ENCODE peak calls at places on chromosomes 13 and 19, in five cellular contexts. R, N, C, A and Q are unnamed samples.

GRCh38 chr13:47426126-47426849 is 529.4 kb upstream of the HTR2A start:
- DNase-seq in R (peak; percentile 86), N (no peak), C (no peak), A (no peak), Q (no peak)

GRCh38 chr19:55086730-55087541 is 11.3 kb downstream of the EPS8L1 start:
- DNase-seq in R (peak; percentile 91), N (peak; percentile 88), C (peak; percentile 72), A (peak; percentile 98), Q (peak; percentile 99)

GRCh38 chr19:6242677-6243076 is 37.1 kb downstream of the MLLT1 start:
- DNase-seq in R (no peak), N (no peak), C (no peak), A (no peak), Q (no peak)

GRCh38 chr19:8129061-8129460 is 20.3 kb downstream of the FBN3 start:
- DNase-seq in R (no peak), N (no peak), C (no peak), A (no peak), Q (no peak)

GRCh38 chr13:57666554-57666953 is 35.0 kb downstream of the PCDH17 start:
- DNase-seq in R (no peak), N (no peak), C (no peak), A (no peak), Q (no peak)

GRCh38 chr13:23069571-23069970 is 111.2 kb upstream of the SGCG start:
- DNase-seq in R (peak; percentile 87), N (no peak), C (peak; percentile 51), A (no peak), Q (no peak)

GRCh38 chr13:71877280-71877653 is 10.3 kb upstream of the DACH1 start:
- DNase-seq in R (no peak), N (no peak), C (peak; percentile 21), A (peak; percentile 68), Q (peak; percentile 53)

GRCh38 chr19:12774588-12775555 is at the start of gene HOOK2:
- DNase-seq in R (no peak), N (no peak), C (peak; percentile 97), A (peak; percentile 98), Q (no peak)

GRCh38 chr19:48102870-48103751 is 7.5 kb downstream of the PLA2G4C start:
- DNase-seq in R (peak; percentile 49), N (no peak), C (peak; percentile 64), A (peak; percentile 72), Q (peak; percentile 56)

GRCh38 chr13:101869553-101869952 is 417.1 kb downstream of the ITGBL1 start:
- DNase-seq in R (peak; percentile 3), N (no peak), C (peak; percentile 41), A (no peak), Q (no peak)

GRCh38 chr13:44191504-44192171 is 182.0 kb upstream of the SERP2 start:
- DNase-seq in R (peak; percentile 70), N (no peak), C (peak; percentile 93), A (peak; percentile 53), Q (peak; percentile 59)

GRCh38 chr19:51702103-51702753 is 9.1 kb downstream of the SPACA6 start:
- DNase-seq in R (peak; percentile 24), N (peak; percentile 47), C (peak; percentile 90), A (peak; percentile 92), Q (no peak)

DNA sequence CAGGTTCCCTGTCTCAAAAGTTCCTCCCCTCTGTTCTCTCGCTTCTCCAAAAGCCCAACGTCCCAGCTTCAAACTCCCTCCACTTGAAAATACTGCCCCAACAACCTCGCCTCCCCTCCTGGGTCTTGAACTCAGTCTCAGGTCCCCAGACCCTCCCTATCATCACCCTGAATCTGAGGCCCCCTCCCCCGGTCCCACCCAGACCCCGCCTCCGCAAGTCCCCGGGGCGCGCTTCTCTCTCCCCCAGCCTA is 280 bp downstream of the SERTAD3 start:
- DNase-seq in R (no peak), N (no peak), C (no peak), A (no peak), Q (peak; percentile 79)
- H3K14ac ChIP-seq in R (peak overlapping the region; percentile 99), N (no peak overlapping the region), C (peak overlapping the region; percentile 98), A (peak overlapping the region; percentile 78), Q (no peak overlapping the region)

DNA sequence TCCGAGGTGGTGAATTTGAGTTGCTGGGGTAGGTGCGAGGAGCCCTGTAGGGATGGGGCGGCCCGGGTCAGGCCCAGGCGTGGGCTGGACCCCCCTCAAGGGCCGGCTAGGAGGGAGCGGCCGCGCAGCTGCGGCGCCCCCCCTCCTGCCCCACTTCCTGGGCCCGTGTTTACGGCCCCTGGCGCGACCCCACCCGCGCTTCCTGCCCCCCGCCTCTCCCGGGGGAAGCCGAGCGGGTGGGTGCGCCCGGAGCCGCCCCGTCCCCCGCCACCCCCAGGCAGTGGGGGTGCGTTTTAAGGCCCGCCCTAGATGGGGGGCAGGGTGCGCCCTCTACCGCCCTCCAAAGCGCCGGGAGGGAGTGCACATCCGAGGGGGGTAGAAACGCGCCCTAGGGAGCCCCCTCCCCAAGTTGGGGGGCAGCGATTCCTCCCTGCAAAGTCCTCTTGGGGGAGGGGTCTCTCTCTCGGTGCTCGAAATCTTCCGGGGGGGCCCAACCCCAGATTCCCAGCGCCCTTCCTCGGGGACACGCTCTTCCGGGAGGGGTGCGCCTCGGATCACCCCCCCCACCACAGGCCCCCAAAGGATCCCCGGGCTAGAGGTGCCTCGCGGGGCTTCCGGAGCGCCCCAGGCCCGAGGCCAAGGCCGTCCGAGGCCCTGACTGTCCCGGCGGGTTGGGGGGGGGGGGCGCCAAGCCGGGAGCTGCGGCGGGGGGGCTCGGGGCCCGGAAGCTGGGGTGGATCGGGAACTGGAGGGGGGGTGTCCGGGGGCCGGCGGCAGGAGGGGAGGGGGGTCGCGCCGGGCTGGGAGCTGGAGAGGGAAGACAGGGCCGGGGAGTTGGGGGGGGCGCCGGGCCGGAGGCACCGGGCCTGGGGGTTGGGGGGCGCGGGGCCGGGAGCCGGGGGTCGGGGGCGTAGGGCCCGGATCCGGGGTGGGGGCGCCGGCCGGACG is 807 bp downstream of the TLE5 start:
- DNase-seq in R (peak; percentile 17), N (no peak), C (no peak), A (no peak), Q (no peak)
- H3K14ac ChIP-seq in R (peak overlapping the region; percentile 97), N (no peak overlapping the region), C (peak overlapping the region; percentile 96), A (peak overlapping the region; percentile 75), Q (peak overlapping the region; percentile 6)

DNA sequence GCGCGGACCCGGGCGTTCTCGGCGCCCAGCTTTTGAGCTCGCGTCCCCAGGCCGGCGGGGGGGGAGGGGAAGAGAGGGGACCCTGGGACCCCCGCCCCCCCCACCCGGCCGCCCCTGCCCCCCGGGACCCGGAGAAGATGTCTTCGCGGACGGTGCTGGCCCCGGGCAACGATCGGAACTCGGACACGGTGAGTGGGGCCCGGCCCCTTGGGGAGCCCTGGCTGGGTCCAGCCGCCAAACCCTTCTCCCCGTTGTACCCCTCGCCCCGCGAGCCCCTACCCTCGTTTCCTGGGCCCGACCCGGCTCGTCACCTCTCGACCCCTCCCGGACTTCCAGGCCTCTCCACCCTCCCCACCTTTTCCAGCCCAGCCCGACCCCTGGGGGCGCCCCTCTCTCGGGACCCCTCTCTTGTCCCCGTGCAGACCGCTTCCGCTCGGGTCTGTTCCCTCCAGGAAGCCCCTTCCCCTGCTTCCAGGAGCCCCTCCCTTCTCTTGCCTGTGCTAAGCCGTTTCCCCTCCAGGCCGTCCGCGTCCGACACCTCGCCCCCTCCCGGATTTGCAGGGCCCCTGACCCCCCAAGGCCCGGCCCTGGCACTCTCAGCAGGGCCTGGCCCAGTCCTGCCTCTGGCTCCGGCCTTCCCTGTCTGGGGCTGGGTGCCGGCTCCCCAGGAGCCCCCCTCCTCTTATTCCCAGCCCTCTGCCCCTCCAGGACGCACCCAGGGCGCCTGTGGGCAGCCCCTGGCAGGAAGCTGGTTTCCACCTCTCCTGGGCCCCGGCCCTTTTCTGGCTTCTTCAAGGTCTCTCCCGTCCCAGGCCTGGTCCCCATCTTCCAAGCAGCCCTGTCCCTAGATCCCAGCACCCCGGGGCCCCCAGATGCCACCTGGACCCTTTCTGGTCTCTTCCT is 632 bp downstream of the MARK4 start:
- DNase-seq in R (no peak), N (no peak), C (no peak), A (no peak), Q (no peak)
- H3K14ac ChIP-seq in R (peak overlapping the region; percentile 25), N (no peak overlapping the region), C (peak overlapping the region; percentile 39), A (no peak overlapping the region), Q (peak overlapping the region; percentile 21)

DNA sequence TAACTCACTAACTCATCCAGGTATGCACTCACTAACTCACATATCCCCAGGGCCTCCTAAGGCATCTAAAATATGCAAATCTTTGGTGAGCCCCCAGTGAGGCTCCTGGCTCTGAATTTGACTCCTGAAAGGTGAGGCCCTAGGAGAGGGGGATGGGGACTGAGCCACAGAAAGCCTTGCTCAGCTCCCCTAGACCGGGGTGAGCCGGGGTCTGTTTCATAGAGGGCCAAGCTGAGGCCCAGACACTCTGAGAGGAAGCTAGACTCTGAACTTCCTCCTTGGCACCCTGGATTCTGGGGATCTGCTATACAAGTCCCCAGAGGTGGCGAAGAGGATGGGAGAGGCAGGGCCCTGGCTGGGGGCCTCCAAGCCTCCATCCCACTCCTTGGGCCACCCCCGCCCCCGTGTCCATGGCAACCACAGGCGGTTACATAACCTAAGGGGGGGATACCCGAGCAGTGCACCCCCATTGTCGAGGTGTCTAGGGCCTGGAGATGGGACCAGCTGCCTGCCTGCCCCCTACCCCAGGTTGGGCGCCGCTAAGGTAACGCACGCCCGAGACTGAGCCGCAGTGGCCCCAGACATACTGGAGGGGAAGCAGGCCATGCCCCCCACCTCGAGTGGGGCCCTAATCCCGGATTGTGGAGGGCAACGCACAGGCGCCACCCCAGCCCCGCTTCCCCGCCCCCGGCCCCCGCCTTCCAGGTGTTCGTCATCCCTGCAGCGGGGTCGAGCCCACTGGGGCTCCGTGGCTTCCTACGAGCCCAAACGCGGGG is 646 bp downstream of the ABHD8 start:
- DNase-seq in R (no peak), N (no peak), C (peak; percentile 81), A (no peak), Q (no peak)
- H3K14ac ChIP-seq in R (peak overlapping the region; percentile 37), N (no peak overlapping the region), C (peak overlapping the region; percentile 87), A (peak overlapping the region; percentile 14), Q (peak overlapping the region; percentile 63)

GRCh38 chr13:50124536-50125305 is 109.5 kb downstream of the KCNRG start:
- DNase-seq in R (peak; percentile 56), N (no peak), C (peak; percentile 57), A (peak; percentile 69), Q (peak; percentile 78)
- H3K14ac ChIP-seq in R (peak overlapping the region; percentile 90), N (no peak overlapping the region), C (peak overlapping the region; percentile 87), A (no peak overlapping the region), Q (peak overlapping the region; percentile 95)

GRCh38 chr19:15448778-15449619 is 757 bp downstream of the WIZ start:
- DNase-seq in R (no peak), N (no peak), C (peak; percentile 44), A (no peak), Q (no peak)
- H3K14ac ChIP-seq in R (peak overlapping the region; percentile 79), N (no peak overlapping the region), C (peak overlapping the region; percentile 32), A (no peak overlapping the region), Q (peak overlapping the region; percentile 75)

GRCh38 chr19:35756373-35757230 is at the start of gene HSPB6:
- DNase-seq in R (peak; percentile 72), N (no peak), C (no peak), A (peak; percentile 54), Q (no peak)
- H3K14ac ChIP-seq in R (peak within 1 kb of the TSS; percentile 88), N (no peak within 1 kb of the TSS), C (peak within 1 kb of the TSS; percentile 86), A (peak within 1 kb of the TSS; percentile 73), Q (peak within 1 kb of the TSS; percentile 89)

GRCh38 chr19:2476451-2477140 is 669 bp downstream of the GADD45B start:
- DNase-seq in R (peak; percentile 74), N (no peak), C (peak; percentile 55), A (no peak), Q (no peak)

GRCh38 chr19:2477141-2477710 is 1.3 kb downstream of the GADD45B start:
- DNase-seq in R (peak; percentile 34), N (no peak), C (peak; percentile 75), A (no peak), Q (no peak)

GRCh38 chr19:2474232-2475017 is 1.5 kb upstream of the GADD45B start:
- DNase-seq in R (peak; percentile 87), N (no peak), C (peak; percentile 94), A (peak; percentile 89), Q (peak; percentile 88)

GRCh38 chr19:2475018-2475701 is 767 bp upstream of the GADD45B start:
- DNase-seq in R (peak; percentile 48), N (no peak), C (peak; percentile 64), A (no peak), Q (no peak)

GRCh38 chr19:2475702-2476450 is at the start of gene GADD45B:
- DNase-seq in R (peak; percentile 97), N (peak; percentile 90), C (peak; percentile 99), A (peak; percentile 95), Q (peak; percentile 95)
- H3K14ac ChIP-seq in R (peak within 1 kb of the TSS; percentile 92), N (no peak within 1 kb of the TSS), C (peak within 1 kb of the TSS; percentile 97), A (no peak within 1 kb of the TSS), Q (peak within 1 kb of the TSS; percentile 94)